ENCODE peak calls at places on chromosomes 2 and 18, in six cellular contexts. R, C, D, W, G and X are unnamed samples.
A peak's percentile ranks its signal among the peaks of the same experiment; 100 is the strongest.

GRCh38 chr2:72028351-72028995 is 119.2 kb downstream of the CYP26B1 start:
- DNase-seq in G (no peak), C (no peak), D (no peak), R (no peak), W (no peak), X (no peak)

GRCh38 chr2:237630216-237631000 is 3.0 kb downstream of the LRRFIP1 start:
- DNase-seq in D (no peak), W (no peak), R (no peak), G (no peak), C (no peak), X (no peak)

GRCh38 chr2:158797963-158798700 is 3.0 kb downstream of the DAPL1 start:
- DNase-seq in R (no peak), G (no peak), W (no peak), C (no peak), D (no peak), X (no peak)

GRCh38 chr18:63322246-63322645 is 2.7 kb upstream of the BCL2 start:
- DNase-seq in W (no peak), R (peak; percentile 30), G (no peak), C (no peak), D (no peak), X (no peak)

GRCh38 chr2:30367232-30368070 is 79.6 kb upstream of the LCLAT1 start:
- DNase-seq in G (no peak), R (no peak), D (no peak), W (no peak), C (no peak), X (no peak)

GRCh38 chr2:85743304-85743978 is 10.3 kb upstream of the ATOH8 start:
- DNase-seq in W (no peak), G (no peak), C (no peak), D (no peak), R (peak; percentile 76), X (no peak)

GRCh38 chr2:189625636-189626035 is 35.6 kb upstream of the ASNSD1 start:
- DNase-seq in R (no peak), C (no peak), G (no peak), D (no peak), W (no peak), X (no peak)

GRCh38 chr18:5461056-5461455 is 82.7 kb downstream of the EPB41L3 start:
- DNase-seq in W (no peak), G (no peak), R (no peak), D (no peak), C (no peak), X (no peak)

GRCh38 chr2:234146087-234146826 is 95.8 kb downstream of the SPP2 start:
- DNase-seq in G (no peak), R (peak; percentile 79), D (no peak), C (no peak), W (no peak), X (no peak)

GRCh38 chr2:145751155-145751554 is 1231.2 kb upstream of the ZEB2 start:
- DNase-seq in G (no peak), D (no peak), W (no peak), C (no peak), R (peak; percentile 53), X (no peak)

GRCh38 chr2:105307550-105307949 is 22.0 kb downstream of the TGFBRAP1 start:
- DNase-seq in G (no peak), R (peak; percentile 29), C (no peak), D (no peak), W (no peak), X (no peak)

GRCh38 chr18:69617888-69618287 is 217.2 kb downstream of the DOK6 start:
- DNase-seq in R (no peak), G (no peak), C (no peak), W (no peak), D (no peak), X (no peak)

GRCh38 chr2:66432801-66433694 is 1.9 kb upstream of the MEIS1 start:
- DNase-seq in D (peak; percentile 77), C (peak; percentile 85), G (peak; percentile 80), R (peak; percentile 98), W (peak; percentile 34), X (peak; percentile 41)

GRCh38 chr2:162678551-162678950 is 160.0 kb downstream of the KCNH7 start:
- DNase-seq in C (no peak), D (no peak), W (no peak), G (no peak), R (no peak), X (no peak)

GRCh38 chr2:206452242-206452641 is 8.9 kb downstream of the ADAM23 start:
- DNase-seq in W (no peak), G (no peak), R (no peak), D (no peak), C (no peak), X (no peak)

GRCh38 chr2:2641541-2642410 is 310.7 kb upstream of the MYT1L start:
- DNase-seq in R (no peak), C (no peak), D (no peak), G (no peak), W (no peak), X (no peak)

GRCh38 chr2:12050381-12050780 is 303.9 kb downstream of the LPIN1 start:
- DNase-seq in R (peak; percentile 87), G (no peak), C (no peak), W (no peak), D (no peak), X (peak; percentile 62)

GRCh38 chr2:151967829-151968722 is 130.8 kb downstream of the CACNB4 start:
- DNase-seq in R (peak; percentile 4), G (no peak), C (no peak), D (no peak), W (no peak), X (no peak)

GRCh38 chr18:59569321-59569720 is 127.9 kb downstream of the CCBE1 start:
- DNase-seq in G (no peak), R (no peak), C (no peak), D (no peak), W (no peak), X (no peak)

GRCh38 chr2:120253021-120253882 is 600 bp downstream of the RALB start:
- DNase-seq in R (peak; percentile 85), G (peak; percentile 54), W (no peak), D (peak; percentile 94), C (peak; percentile 85), X (peak; percentile 86)

GRCh38 chr18:12034241-12035100 is 53.2 kb downstream of the IMPA2 start:
- DNase-seq in D (no peak), C (no peak), G (no peak), R (no peak), W (no peak), X (no peak)

GRCh38 chr18:35378206-35378795 is 1.2 kb upstream of the ZNF396 start:
- DNase-seq in C (no peak), G (no peak), W (no peak), R (peak; percentile 45), D (no peak), X (no peak)

GRCh38 chr2:15860051-15860663 is 80.2 kb upstream of the MYCN start:
- DNase-seq in G (no peak), W (no peak), R (no peak), D (no peak), C (no peak), X (no peak)

DNA sequence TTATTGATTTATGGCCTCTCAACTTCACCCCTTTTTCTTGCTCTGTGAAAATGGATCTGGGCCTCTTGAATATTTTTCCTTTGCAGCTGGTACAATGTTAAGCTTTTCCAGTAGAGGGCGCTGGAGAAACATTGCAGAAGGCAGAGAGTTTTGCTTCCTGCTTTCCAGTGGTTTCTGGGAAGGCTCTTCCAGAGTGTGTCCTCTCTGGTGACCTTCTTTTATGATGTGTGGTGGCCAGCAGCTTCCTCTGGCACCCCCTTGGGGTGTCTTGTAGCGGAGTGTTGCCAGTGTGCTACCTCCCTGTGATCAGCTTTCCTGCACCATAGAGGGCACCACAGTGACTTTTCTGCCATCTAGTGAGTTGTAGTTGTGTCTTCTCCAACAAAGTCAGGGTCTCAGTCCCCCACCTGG is 25.4 kb upstream of the MGAT5 start:
- DNase-seq in R (no peak), W (no peak), G (no peak), C (no peak), D (no peak), X (no peak)
- TF ChIP-seq CTCF in R (peak; percentile 49), W (no peak), G (peak; percentile 63), C (peak; percentile 30), D (peak; percentile 42), X (peak; percentile 57)

GRCh38 chr2:219498280-219499057 is at the start of gene GMPPA:
- DNase-seq in W (peak; percentile 73), C (peak; percentile 94), G (peak; percentile 84), D (peak; percentile 96), R (peak; percentile 100), X (peak; percentile 95)

GRCh38 chr2:219499058-219499307 is 292 bp downstream of the GMPPA start:
- DNase-seq in C (no peak), D (no peak), G (no peak), W (no peak), R (no peak), X (no peak)

GRCh38 chr2:219501441-219501840 is 2.8 kb downstream of the GMPPA start:
- DNase-seq in R (no peak), G (no peak), D (no peak), C (no peak), W (no peak), X (no peak)

GRCh38 chr2:219499555-219499954 is 864 bp downstream of the GMPPA start:
- DNase-seq in G (no peak), D (no peak), C (no peak), R (no peak), W (no peak), X (no peak)

GRCh38 chr2:219500135-219500534 is 1.4 kb downstream of the GMPPA start:
- DNase-seq in G (no peak), R (peak; percentile 34), D (no peak), W (no peak), C (no peak), X (no peak)
- TF ChIP-seq CTCF in G (no peak), R (peak; percentile 39), D (no peak), W (no peak), C (no peak), X (no peak)

DNA sequence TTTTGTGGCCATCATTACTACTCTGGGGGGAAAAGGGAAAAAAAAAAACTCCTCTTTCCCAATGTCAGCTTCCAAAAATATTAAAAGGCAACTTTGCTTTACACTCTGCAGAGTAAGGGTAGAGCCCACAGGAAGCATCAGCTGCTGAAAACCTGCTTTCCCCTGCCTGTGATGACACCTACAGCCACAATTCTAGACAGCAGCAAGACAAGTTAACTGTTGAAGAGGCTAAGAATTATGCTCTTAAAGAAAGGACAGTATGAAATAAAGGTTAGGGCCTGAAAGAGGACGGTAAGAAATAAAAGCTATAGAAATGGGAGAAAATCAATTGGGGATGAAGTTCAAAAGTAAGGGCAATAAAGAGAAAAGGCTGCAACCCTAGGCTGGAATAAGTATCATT is 3.0 kb downstream of the PDE11A start:
- DNase-seq in W (no peak), C (no peak), R (no peak), G (no peak), D (no peak), X (no peak)
- TF ChIP-seq CTCF in W (no peak), C (peak; percentile 19), R (no peak), G (no peak), D (no peak), X (no peak)

GRCh38 chr2:100704156-100704555 is 115.8 kb upstream of the NPAS2 start:
- DNase-seq in G (no peak), R (no peak), D (no peak), C (no peak), W (no peak), X (no peak)

GRCh38 chr2:100704711-100705110 is 115.2 kb upstream of the NPAS2 start:
- DNase-seq in R (no peak), W (no peak), C (no peak), G (no peak), D (no peak), X (no peak)

GRCh38 chr2:100702444-100703134 is 117.3 kb upstream of the NPAS2 start:
- DNase-seq in W (no peak), R (no peak), G (no peak), C (no peak), D (no peak), X (no peak)

GRCh38 chr2:100703213-100703612 is 116.7 kb upstream of the NPAS2 start:
- DNase-seq in R (peak; percentile 85), C (no peak), G (no peak), W (no peak), D (no peak), X (no peak)

GRCh38 chr2:100703744-100704143 is 116.2 kb upstream of the NPAS2 start:
- DNase-seq in C (no peak), W (no peak), G (no peak), D (no peak), R (no peak), X (no peak)
- TF ChIP-seq CTCF in C (no peak), W (no peak), G (no peak), D (no peak), R (no peak), X (no peak)